ENCODE peak calls at places on chromosomes 1 and 21, in five cellular contexts. X is uterus, K is BE2C, A is GM06990, S is body of pancreas. B is an unnamed sample.

GRCh38 chr1:88683516-88683847 is 591 bp upstream of the PKN2 start:
- DNase-seq in X (peak), K (peak), A (no peak), S (peak), B (no peak)

GRCh38 chr21:36038701-36039497 is 21.4 kb downstream of the SETD4 start:
- DNase-seq in X (no peak), K (no peak), A (no peak), S (no peak), B (no peak)

GRCh38 chr1:24898152-24898908 is 31.7 kb downstream of the RUNX3 start:
- DNase-seq in X (no peak), K (peak), A (no peak), S (peak), B (no peak)

GRCh38 chr21:18373631-18374030 is 30.0 kb downstream of the TMPRSS15 start:
- DNase-seq in X (no peak), K (no peak), A (no peak), S (no peak), B (no peak)

GRCh38 chr1:26220199-26220912 is 13.6 kb upstream of the CEP85 start:
- DNase-seq in X (no peak), K (no peak), A (no peak), S (no peak), B (no peak)

GRCh38 chr1:184022651-184023050 is 14.9 kb downstream of the COLGALT2 start:
- DNase-seq in X (peak), K (no peak), A (no peak), S (peak), B (no peak)

GRCh38 chr1:194069831-194070218 is 883.4 kb upstream of the B3GALT2 start:
- DNase-seq in X (no peak), K (no peak), A (no peak), S (no peak), B (no peak)

GRCh38 chr1:150259758-150260669 is 2.4 kb downstream of the CA14 start:
- DNase-seq in X (peak), K (no peak), A (no peak), S (peak), B (no peak)

GRCh38 chr1:32536764-32537163 is 2.5 kb upstream of the ZBTB8A start:
- DNase-seq in X (no peak), K (no peak), A (no peak), S (no peak), B (no peak)

GRCh38 chr1:168348146-168348709 is 67.6 kb downstream of the TBX19 start:
- DNase-seq in X (no peak), K (no peak), A (peak), S (no peak), B (no peak)

GRCh38 chr1:113879459-113880038 is 7.8 kb downstream of the BCL2L15 start:
- DNase-seq in X (no peak), K (no peak), A (no peak), S (no peak), B (no peak)

GRCh38 chr1:30522031-30523004 is 201.1 kb downstream of the MATN1 start:
- DNase-seq in X (peak), K (no peak), A (no peak), S (peak), B (no peak)

GRCh38 chr1:154154534-154155181 is at the start of gene NUP210L:
- DNase-seq in X (peak), K (no peak), A (peak), S (peak), B (no peak)

GRCh38 chr1:201016943-201017827 is 6.3 kb downstream of the KIF21B start:
- DNase-seq in X (no peak), K (peak), A (peak), S (no peak), B (no peak)

GRCh38 chr1:51833700-51834099 is 44.8 kb downstream of the NRDC start:
- DNase-seq in X (no peak), K (no peak), A (no peak), S (no peak), B (no peak)

GRCh38 chr1:164417016-164417704 is 141.8 kb upstream of the PBX1 start:
- DNase-seq in X (no peak), K (no peak), A (no peak), S (no peak), B (no peak)

GRCh38 chr1:109341944-109342925 is 35.4 kb upstream of the MYBPHL start:
- DNase-seq in X (no peak), K (no peak), A (no peak), S (no peak), B (no peak)

GRCh38 chr1:110542730-110543129 is 23.8 kb upstream of the KCNA10 start:
- DNase-seq in X (no peak), K (no peak), A (no peak), S (no peak), B (no peak)

GRCh38 chr1:230825061-230825803 is 43.1 kb downstream of the C1orf198 start:
- DNase-seq in X (no peak), K (peak), A (no peak), S (peak), B (no peak)

GRCh38 chr1:206798384-206798996 is 26.2 kb upstream of the IL10 start:
- DNase-seq in X (no peak), K (no peak), A (no peak), S (no peak), B (no peak)
- TF ChIP-seq CTCF in X (no peak), K (no peak), A (no peak), S (no peak), B (no peak)

GRCh38 chr1:206867261-206867660 is 1.8 kb downstream of the IL20 start:
- DNase-seq in X (no peak), K (no peak), A (no peak), S (no peak), B (no peak)
- TF ChIP-seq CTCF in X (no peak), K (no peak), A (no peak), S (no peak), B (no peak)

GRCh38 chr1:173093721-173094450 is 43.1 kb upstream of the TNFSF18 start:
- DNase-seq in X (no peak), K (no peak), A (no peak), S (no peak), B (no peak)
- TF ChIP-seq CTCF in X (no peak), K (no peak), A (no peak), S (no peak), B (no peak)

DNA sequence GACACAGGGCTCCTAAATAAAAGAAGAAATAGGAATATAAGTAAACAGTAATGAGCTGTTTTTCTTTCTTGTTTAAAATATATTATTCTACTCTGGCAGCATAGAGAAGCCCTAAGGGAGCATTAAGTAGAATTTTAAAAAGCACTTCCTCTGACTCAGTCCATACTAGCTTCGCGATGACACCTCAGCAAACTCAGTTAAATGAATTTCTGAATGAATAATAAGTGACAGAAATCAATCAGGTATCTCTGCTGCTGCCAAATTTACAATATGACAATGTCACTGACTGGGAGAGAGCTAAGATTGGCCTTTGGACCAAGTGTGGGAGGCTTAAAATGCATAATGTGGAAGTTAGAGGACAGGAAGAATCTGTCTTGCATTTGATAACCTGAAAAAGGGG is 296.1 kb downstream of the HHIPL2 start:
- DNase-seq in X (no peak), K (no peak), A (no peak), S (no peak), B (no peak)
- TF ChIP-seq CTCF in X (no peak), K (no peak), A (no peak), S (no peak), B (no peak)

GRCh38 chr1:161121042-161121441 is 3.1 kb downstream of the NIT1 start:
- DNase-seq in X (no peak), K (no peak), A (no peak), S (no peak), B (no peak)

GRCh38 chr1:161115132-161115711 is 2.6 kb downstream of the PFDN2 start:
- DNase-seq in X (no peak), K (no peak), A (no peak), S (no peak), B (peak)

GRCh38 chr1:161119379-161120061 is 1.6 kb downstream of the NIT1 start:
- DNase-seq in X (no peak), K (no peak), A (peak), S (peak), B (no peak)

GRCh38 chr1:161119017-161119378 is 1.1 kb downstream of the NIT1 start:
- DNase-seq in X (no peak), K (peak), A (no peak), S (peak), B (no peak)

DNA sequence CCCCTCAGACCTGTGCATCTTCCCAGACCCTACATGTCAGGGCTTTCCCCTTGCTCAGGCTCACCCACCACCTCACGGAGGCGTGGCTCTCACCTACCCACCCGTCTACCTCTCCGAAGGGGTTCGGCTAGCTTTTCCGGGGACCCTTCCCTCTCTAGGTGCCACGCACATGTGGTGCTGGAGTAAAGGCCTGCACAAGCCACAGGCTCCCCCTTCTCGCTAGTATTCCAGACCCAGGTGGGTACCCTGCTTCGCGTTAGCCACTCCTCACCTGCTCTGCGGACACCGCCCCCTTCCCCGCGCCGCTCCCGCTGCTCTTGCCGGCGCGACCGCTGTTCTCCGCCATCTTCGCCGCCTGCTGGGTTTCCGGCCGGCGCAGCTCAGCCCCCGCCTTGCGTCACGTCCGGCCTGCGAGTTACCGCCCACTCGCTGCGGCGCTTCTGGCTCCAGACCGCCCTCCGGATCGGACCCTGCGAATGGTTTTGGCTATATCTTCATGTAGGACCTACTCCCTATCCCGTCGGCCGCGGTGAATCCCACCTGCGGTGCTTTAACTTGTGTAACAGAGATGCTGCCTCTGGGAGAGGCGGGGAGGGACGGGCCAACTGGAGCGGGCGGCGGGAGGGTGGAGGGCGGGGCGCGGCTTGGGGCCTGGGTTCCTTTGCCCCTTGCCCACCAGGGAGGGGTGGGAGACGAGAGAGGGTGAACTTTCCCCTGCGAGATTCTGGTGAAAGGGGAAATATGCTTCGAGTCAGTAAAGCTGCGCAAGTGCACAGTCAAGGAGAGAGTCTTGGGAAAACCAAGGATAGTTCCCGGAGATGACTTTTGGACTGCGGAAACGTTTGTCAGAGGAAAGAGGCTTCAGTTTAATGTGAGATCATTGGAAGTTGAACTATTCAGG is at the start of the genes NIT1 and PFDN2:
- DNase-seq in X (peak), K (peak), A (peak), S (peak), B (no peak)
- TF ChIP-seq CTCF in X (no peak), K (no peak), A (no peak), S (no peak), B (no peak)

GRCh38 chr1:58783090-58783992 is 506 bp downstream of the JUN start:
- DNase-seq in X (no peak), K (peak), A (no peak), S (peak), B (no peak)
- TF ChIP-seq CTCF in X (no peak), K (no peak), A (no peak), S (no peak), B (no peak)

DNA sequence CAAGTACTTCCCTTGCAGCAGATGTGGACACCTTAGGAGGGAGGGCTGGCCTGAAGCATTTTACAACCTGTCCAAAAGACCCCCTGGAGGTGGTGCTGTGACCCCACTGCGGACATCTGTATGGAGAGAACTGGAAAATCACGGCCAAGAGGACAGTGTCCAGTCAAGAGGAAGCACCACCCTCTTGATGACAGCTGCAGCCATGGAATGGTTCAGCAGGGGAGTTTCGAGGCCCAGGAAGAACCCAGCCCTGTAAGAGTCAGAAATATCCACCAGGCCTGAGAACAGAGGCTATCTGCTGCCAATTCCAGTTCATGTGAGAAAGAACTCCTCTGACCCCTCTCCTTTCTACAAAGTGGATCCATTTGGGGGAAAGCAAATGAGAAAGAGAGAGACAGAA is 126.8 kb downstream of the PLXNA2 start:
- DNase-seq in X (no peak), K (no peak), A (no peak), S (no peak), B (no peak)
- TF ChIP-seq CTCF in X (no peak), K (no peak), A (no peak), S (no peak), B (no peak)

GRCh38 chr1:13967707-13968106 is 267.7 kb downstream of the PRDM2 start:
- DNase-seq in X (no peak), K (no peak), A (no peak), S (no peak), B (no peak)

GRCh38 chr1:13968361-13968760 is 268.4 kb downstream of the PRDM2 start:
- DNase-seq in X (no peak), K (no peak), A (no peak), S (no peak), B (no peak)

GRCh38 chr1:13970631-13971247 is 270.8 kb downstream of the PRDM2 start:
- DNase-seq in X (no peak), K (no peak), A (no peak), S (no peak), B (no peak)

GRCh38 chr1:13964768-13965167 is 264.8 kb downstream of the PRDM2 start:
- DNase-seq in X (no peak), K (no peak), A (no peak), S (no peak), B (no peak)

DNA sequence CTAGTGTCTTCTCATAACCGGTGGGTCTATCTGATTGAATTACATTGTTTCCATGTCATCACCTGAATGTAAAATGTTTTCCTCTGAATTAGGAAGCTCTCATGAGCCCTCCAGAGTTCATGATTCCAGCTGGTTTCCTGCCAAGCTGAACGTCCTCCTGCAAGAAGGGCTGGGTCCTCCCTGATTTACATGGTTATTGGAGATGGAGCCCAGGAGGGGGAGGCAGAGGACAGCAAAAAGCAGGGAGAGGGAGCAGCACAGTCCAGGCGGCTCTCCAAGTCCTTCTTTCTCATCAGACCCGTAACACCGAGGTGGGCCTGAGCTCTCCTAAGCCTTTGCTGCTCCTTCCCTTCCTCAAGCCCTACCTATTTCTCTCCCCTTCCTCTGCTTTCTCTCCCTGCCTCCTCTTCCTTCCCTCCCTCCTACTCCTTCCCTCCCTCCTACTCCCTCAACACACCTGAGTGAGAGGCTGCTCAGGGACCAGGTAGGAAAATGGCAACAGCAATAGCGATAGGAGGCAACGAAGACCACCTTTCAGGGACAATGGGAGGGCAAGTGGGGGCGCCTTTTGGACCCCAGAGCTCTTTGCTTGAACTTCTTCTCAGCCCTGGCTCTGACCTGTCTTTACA is 265.9 kb downstream of the PRDM2 start:
- DNase-seq in X (peak), K (peak), A (no peak), S (peak), B (no peak)
- TF ChIP-seq CTCF in X (no peak), K (peak), A (peak), S (peak), B (peak)

B was measured in kidney epithelial cell.